ENCODE peak calls at places on chromosomes 2 and 18, in five cellular contexts. U is fibroblast of villous mesenchyme; L is activated naive CD4-positive, alpha-beta T cell treated with anti-CD3 and anti-CD28 coated beads, Interleukin-2, amount 50 U/mL, for 72 hours; T is WTC11; I is tibial artery. X is an unnamed sample.

GRCh38 chr2:27878825-27879224 is 11.4 kb downstream of the RBKS start:
- DNase-seq in T (no peak), U (no peak), L (no peak), I (no peak), X (no peak)

GRCh38 chr2:108916397-108917077 is 72.5 kb downstream of the EDAR start:
- DNase-seq in L (no peak), U (no peak), T (no peak), I (peak), X (no peak)

GRCh38 chr2:105671156-105671555 is 73.6 kb upstream of the NCK2 start:
- DNase-seq in L (no peak), I (peak), U (no peak), T (no peak), X (no peak)

GRCh38 chr2:165283342-165283741 is 44.1 kb downstream of the SCN2A start:
- DNase-seq in I (no peak), L (no peak), T (no peak), U (no peak), X (no peak)

GRCh38 chr2:218448934-218449333 is 30.0 kb downstream of the VIL1 start:
- DNase-seq in L (no peak), U (peak), T (no peak), I (no peak), X (no peak)

GRCh38 chr2:58634653-58635347 is 393.7 kb upstream of the FANCL start:
- DNase-seq in T (no peak), L (no peak), I (no peak), U (peak), X (no peak)

GRCh38 chr18:50853863-50854271 is 25.1 kb upstream of the ME2 start:
- DNase-seq in T (no peak), I (no peak), L (no peak), U (peak), X (no peak)

GRCh38 chr18:44700652-44701051 is 20.0 kb downstream of the SETBP1 start:
- DNase-seq in T (no peak), I (peak), U (peak), L (no peak), X (no peak)

GRCh38 chr2:204705243-204705971 is 160.1 kb downstream of the PARD3B start:
- DNase-seq in L (no peak), I (no peak), T (no peak), U (peak), X (no peak)

GRCh38 chr2:181152221-181152620 is 171.8 kb downstream of the UBE2E3 start:
- DNase-seq in T (no peak), U (peak), I (no peak), L (no peak), X (no peak)

GRCh38 chr2:216829533-216829932 is 30.3 kb downstream of the TNP1 start:
- DNase-seq in L (no peak), T (no peak), U (peak), I (peak), X (peak)

GRCh38 chr2:26567534-26567933 is 73.6 kb downstream of the CIB4 start:
- DNase-seq in U (no peak), I (peak), T (no peak), L (peak), X (no peak)

GRCh38 chr2:127050803-127051115 is 56.2 kb downstream of the BIN1 start:
- DNase-seq in L (peak), U (no peak), T (peak), I (peak), X (peak)

GRCh38 chr2:49262815-49263560 is 108.7 kb upstream of the FSHR start:
- DNase-seq in L (no peak), U (no peak), T (no peak), I (no peak), X (no peak)

GRCh38 chr2:204015118-204015842 is 78.7 kb downstream of the ICOS start:
- DNase-seq in I (no peak), U (no peak), L (no peak), T (no peak), X (no peak)